ENCODE peak calls at places on chromosomes 11 and 22, in six cellular contexts. Z is HepG2, H is tibial nerve, W is prostate gland, L is sigmoid colon, O is right lobe of liver. Y is an unnamed sample.

GRCh38 chr11:22666320-22666699 is at the start of gene GAS2:
- DNase-seq in Z (no peak), H (no peak), W (no peak), L (no peak), O (no peak), Y (no peak)

GRCh38 chr11:38176812-38177322 is 1578.8 kb upstream of the RAG2 start:
- DNase-seq in Z (no peak), H (no peak), W (no peak), L (no peak), O (peak; percentile 45), Y (no peak)

GRCh38 chr11:106076923-106077608 is at the start of gene KBTBD3:
- DNase-seq in Z (peak; percentile 98), H (peak; percentile 95), W (peak; percentile 99), L (peak; percentile 100), O (peak; percentile 99), Y (peak; percentile 100)

GRCh38 chr22:21688341-21688705 is 22.5 kb downstream of the PPIL2 start:
- DNase-seq in Z (no peak), H (no peak), W (no peak), L (no peak), O (no peak), Y (no peak)

GRCh38 chr11:106172389-106172991 is 95.0 kb downstream of the AASDHPPT start:
- DNase-seq in Z (no peak), H (no peak), W (peak; percentile 29), L (no peak), O (no peak), Y (no peak)

GRCh38 chr11:58394195-58394594 is 12.5 kb downstream of the OR5B3 start:
- DNase-seq in Z (peak; percentile 62), H (no peak), W (no peak), L (no peak), O (no peak), Y (no peak)

GRCh38 chr11:62928011-62928410 is 6.8 kb upstream of the CHRM1 start:
- DNase-seq in Z (peak; percentile 16), H (no peak), W (no peak), L (no peak), O (no peak), Y (no peak)

GRCh38 chr11:116180806-116181600 is 591.8 kb downstream of the BUD13 start:
- DNase-seq in Z (no peak), H (no peak), W (no peak), L (no peak), O (no peak), Y (no peak)

GRCh38 chr11:1760351-1761109 is 3.2 kb downstream of the CTSD start:
- DNase-seq in Z (no peak), H (peak; percentile 66), W (no peak), L (peak; percentile 92), O (peak; percentile 90), Y (peak; percentile 85)

GRCh38 chr11:28566643-28567042 is 458.5 kb downstream of the METTL15 start:
- DNase-seq in Z (no peak), H (peak; percentile 13), W (peak; percentile 4), L (peak; percentile 72), O (peak; percentile 46), Y (peak; percentile 63)

GRCh38 chr11:848988-849824 is 6.6 kb downstream of the TSPAN4 start:
- DNase-seq in Z (no peak), H (no peak), W (no peak), L (no peak), O (no peak), Y (no peak)

GRCh38 chr11:37449146-37449545 is 851.1 kb upstream of the RAG2 start:
- DNase-seq in Z (no peak), H (no peak), W (no peak), L (no peak), O (no peak), Y (no peak)

DNA sequence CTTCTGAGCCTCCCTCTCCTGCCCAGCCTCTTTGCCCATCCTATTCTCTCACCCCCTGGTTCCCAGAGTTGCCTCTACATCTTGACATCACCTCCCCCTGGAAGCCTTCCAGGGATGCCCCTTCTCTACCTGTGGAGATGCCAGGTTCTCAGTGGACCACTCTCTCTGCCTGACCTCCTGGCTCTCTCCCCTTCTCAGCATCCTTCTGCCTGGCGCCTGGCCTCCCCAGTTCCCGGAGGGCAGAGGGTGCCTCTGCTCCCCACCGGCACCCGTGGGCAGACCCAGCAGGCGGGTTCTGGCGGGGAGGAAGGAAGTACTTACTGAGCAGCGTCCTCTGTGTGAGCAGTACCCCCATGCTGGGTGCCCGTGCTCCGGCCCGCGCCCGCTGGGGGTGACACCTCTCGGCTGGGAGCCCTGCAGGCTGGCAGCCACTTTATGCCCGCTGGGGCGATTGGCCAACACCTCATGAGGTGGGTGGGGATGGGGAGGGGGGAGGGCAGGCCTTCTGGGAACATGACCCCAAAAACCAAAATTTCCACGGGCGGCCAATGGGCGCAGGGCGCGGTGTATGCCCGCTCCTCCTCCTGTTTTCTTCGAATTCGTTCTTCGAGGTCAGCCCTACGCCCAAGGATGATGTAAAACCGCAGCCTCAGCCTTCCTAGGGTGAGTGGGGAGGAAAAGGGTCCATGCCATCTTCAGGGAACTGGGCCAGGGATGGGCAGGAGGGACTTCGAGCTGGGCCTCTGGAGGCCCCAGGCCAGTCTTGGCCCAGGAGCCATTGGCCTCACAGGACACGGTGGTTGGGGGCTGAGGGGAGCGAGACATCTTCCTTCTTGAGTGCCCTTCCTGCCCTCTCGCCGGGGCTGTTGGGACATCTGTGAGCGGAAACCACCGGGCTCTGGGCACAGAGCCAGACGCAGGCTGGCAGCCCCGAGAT is at the start of gene OSM:
- DNase-seq in Z (no peak), H (no peak), W (no peak), L (peak; percentile 82), O (peak; percentile 83), Y (no peak)
- TF ChIP-seq POLR2A in Z (no peak), H (no peak), W (no peak), L (peak; percentile 15), O (no peak), Y (no peak)

DNA sequence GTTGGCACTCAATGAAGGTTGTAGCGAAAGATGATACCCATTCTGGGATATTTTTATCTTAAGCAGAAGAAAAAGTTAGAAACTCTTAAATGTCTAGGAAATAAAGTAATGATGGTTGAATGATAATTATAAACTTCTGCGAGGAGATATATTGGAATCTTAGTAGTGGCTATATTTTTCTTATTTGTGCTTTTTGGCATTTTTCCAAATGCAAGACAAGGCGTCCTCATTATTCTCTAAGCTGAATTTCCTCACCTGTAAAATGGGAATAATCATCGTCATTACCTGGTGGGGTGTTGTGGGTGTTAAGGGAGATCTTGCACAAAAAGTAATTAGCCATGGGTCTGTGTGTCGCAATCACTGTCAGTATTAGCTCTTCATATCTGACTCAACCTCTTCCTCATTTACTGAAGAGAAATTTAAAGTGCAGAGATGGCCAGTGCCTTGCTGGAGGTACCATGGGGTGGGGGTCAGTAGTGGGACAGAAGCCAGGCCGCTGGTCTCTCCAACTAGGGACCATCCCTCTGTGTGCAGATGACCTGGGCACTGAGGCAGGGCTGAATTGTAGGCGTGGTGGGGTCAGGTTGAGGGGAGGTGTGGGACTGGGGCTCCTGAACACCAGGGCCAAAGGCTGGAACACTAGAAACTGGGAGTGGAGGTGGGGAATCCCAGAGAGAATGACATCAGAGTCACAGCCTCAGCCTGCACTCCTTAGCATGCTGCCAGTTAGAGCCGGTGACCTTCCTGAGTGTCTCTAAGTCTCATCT is 4.2 kb downstream of the PITPNM1 start:
- DNase-seq in Z (no peak), H (no peak), W (no peak), L (no peak), O (peak; percentile 41), Y (no peak)
- H3K4me1 ChIP-seq in Z (peaks cover 13% of the 10 kb centered on the region), H (peaks cover 14% of the 10 kb centered on the region), W (no peaks in the 10 kb centered on the region), L (peaks cover 25% of the 10 kb centered on the region), O (no peaks in the 10 kb centered on the region), Y (peaks cover 28% of the 10 kb centered on the region)

GRCh38 chr11:130427581-130428211 is 713 bp downstream of the ADAMTS8 start:
- DNase-seq in Z (no peak), H (no peak), W (no peak), L (peak; percentile 84), O (no peak), Y (no peak)
- H3K27me3 ChIP-seq in Z (peaks cover 8% of the 10 kb centered on the region), H (peaks cover 37% of the 10 kb centered on the region), W (peaks cover 5% of the 10 kb centered on the region), L (peaks cover 11% of the 10 kb centered on the region), O (peaks cover 13% of the 10 kb centered on the region), Y (no peaks in the 10 kb centered on the region)

GRCh38 chr22:38872172-38872830 is at the start of gene CBX6:
- DNase-seq in Z (peak; percentile 67), H (peak; percentile 96), W (peak; percentile 93), L (peak; percentile 98), O (peak; percentile 96), Y (peak; percentile 97)

GRCh38 chr22:38874529-38875222 is 2.7 kb upstream of the CBX6 start:
- DNase-seq in Z (no peak), H (no peak), W (no peak), L (peak; percentile 59), O (no peak), Y (no peak)

GRCh38 chr22:38872831-38873248 is 824 bp upstream of the CBX6 start:
- DNase-seq in Z (no peak), H (no peak), W (peak; percentile 36), L (peak; percentile 89), O (peak; percentile 72), Y (peak; percentile 65)

GRCh38 chr22:38871360-38872171 is 450 bp downstream of the CBX6 start:
- DNase-seq in Z (no peak), H (no peak), W (no peak), L (peak; percentile 73), O (peak; percentile 59), Y (no peak)

GRCh38 chr22:38873469-38874411 is 1.7 kb upstream of the CBX6 start:
- DNase-seq in Z (no peak), H (no peak), W (no peak), L (peak; percentile 53), O (no peak), Y (no peak)
- TF ChIP-seq POLR2A in Z (no peak), H (no peak), W (no peak), L (no peak), O (no peak), Y (no peak)

DNA sequence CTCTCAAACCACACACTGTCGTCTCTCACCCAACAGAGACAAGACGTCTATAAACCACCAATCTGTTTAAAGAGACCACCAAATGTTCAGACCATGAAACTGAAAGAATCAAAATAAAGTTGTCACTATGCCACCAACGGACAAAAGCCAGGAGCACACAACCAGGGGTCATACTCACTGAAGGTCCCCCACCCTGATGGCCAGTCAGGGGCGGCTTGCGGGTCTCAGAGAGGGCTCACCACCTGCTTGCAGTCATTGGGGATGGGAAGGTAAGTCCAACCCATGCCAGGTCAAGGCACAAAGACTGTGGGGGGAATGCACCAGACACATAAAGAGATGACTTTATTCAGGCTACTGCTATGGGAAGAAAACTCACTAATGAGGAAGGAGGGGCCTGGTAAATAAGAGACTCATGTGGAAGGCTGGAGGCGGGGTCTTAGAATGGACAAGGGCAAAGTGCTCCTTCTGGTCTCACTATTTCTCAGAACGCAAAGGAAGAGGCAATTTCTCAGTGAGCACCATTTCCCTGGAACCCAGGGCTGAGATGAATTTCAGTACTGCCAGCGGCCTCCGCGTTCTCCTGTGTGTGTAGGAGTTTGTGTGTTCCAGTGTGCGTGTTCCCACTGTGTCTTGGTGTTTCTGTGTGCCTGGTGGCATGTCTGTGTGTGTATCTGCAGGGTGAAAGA is 17.3 kb downstream of the SCARF2 start:
- DNase-seq in Z (no peak), H (no peak), W (no peak), L (peak; percentile 56), O (no peak), Y (peak; percentile 4)
- H3K4me1 ChIP-seq in Z (peaks cover 65% of the 10 kb centered on the region), H (peaks cover 28% of the 10 kb centered on the region), W (no peaks in the 10 kb centered on the region), L (peaks cover 35% of the 10 kb centered on the region), O (no peaks in the 10 kb centered on the region), Y (peaks cover 18% of the 10 kb centered on the region)